ENCODE peak calls at places on chromosomes 12 and 14, in seven cellular contexts. One of them, this sample, is unnamed. For H3K27me3, the result is how much of the 10 kb centered on the place peaks cover.

GRCh38 chr14:64845878-64846277 is 33.8 kb downstream of the SPTB start:
- DNase-seq in psoas muscle: no peak
- DNase-seq in endothelial cell of umbilical vein: no peak
- DNase-seq in lung: no peak
- DNase-seq in stomach: no peak
- DNase-seq in uterus: no peak
- DNase-seq in SK-N-SH: peak
- DNase-seq in this sample: no peak

GRCh38 chr12:90065301-90065801 is 356.7 kb upstream of the ATP2B1 start:
- DNase-seq in psoas muscle: no peak
- DNase-seq in endothelial cell of umbilical vein: peak
- DNase-seq in lung: no peak
- DNase-seq in stomach: no peak
- DNase-seq in uterus: no peak
- DNase-seq in SK-N-SH: no peak
- DNase-seq in this sample: no peak

GRCh38 chr12:93126069-93126474 is 197.0 kb upstream of the EEA1 start:
- DNase-seq in psoas muscle: no peak
- DNase-seq in endothelial cell of umbilical vein: no peak
- DNase-seq in lung: no peak
- DNase-seq in stomach: no peak
- DNase-seq in uterus: no peak
- DNase-seq in SK-N-SH: no peak
- DNase-seq in this sample: no peak

GRCh38 chr12:131857908-131858850 is 30.0 kb downstream of the MMP17 start:
- DNase-seq in psoas muscle: no peak
- DNase-seq in endothelial cell of umbilical vein: no peak
- DNase-seq in lung: no peak
- DNase-seq in stomach: no peak
- DNase-seq in uterus: no peak
- DNase-seq in SK-N-SH: no peak
- DNase-seq in this sample: no peak

GRCh38 chr14:64698899-64699298 is 5.3 kb upstream of the PLEKHG3 start:
- DNase-seq in psoas muscle: no peak
- DNase-seq in endothelial cell of umbilical vein: no peak
- DNase-seq in lung: no peak
- DNase-seq in stomach: peak
- DNase-seq in uterus: no peak
- DNase-seq in SK-N-SH: no peak
- DNase-seq in this sample: peak

GRCh38 chr12:62448436-62448835 is 18.2 kb upstream of the MON2 start:
- DNase-seq in psoas muscle: no peak
- DNase-seq in endothelial cell of umbilical vein: no peak
- DNase-seq in lung: no peak
- DNase-seq in stomach: no peak
- DNase-seq in uterus: no peak
- DNase-seq in SK-N-SH: no peak
- DNase-seq in this sample: no peak

GRCh38 chr12:34347367-34347766 is 325.1 kb downstream of the ALG10 start:
- DNase-seq in psoas muscle: no peak
- DNase-seq in endothelial cell of umbilical vein: no peak
- DNase-seq in lung: no peak
- DNase-seq in stomach: no peak
- DNase-seq in uterus: no peak
- DNase-seq in SK-N-SH: peak
- DNase-seq in this sample: no peak

GRCh38 chr14:90272523-90272922 is 16.2 kb downstream of the PSMC1 start:
- DNase-seq in psoas muscle: no peak
- DNase-seq in endothelial cell of umbilical vein: peak
- DNase-seq in lung: no peak
- DNase-seq in stomach: no peak
- DNase-seq in uterus: peak
- DNase-seq in SK-N-SH: no peak
- DNase-seq in this sample: no peak

GRCh38 chr14:98953544-98954346 is 318.3 kb downstream of the BCL11B start:
- DNase-seq in psoas muscle: peak
- DNase-seq in endothelial cell of umbilical vein: no peak
- DNase-seq in lung: peak
- DNase-seq in stomach: peak
- DNase-seq in uterus: peak
- DNase-seq in SK-N-SH: no peak
- DNase-seq in this sample: no peak

GRCh38 chr12:6872073-6873048 is 742 bp downstream of the SPSB2 start:
- DNase-seq in psoas muscle: peak
- DNase-seq in endothelial cell of umbilical vein: peak
- DNase-seq in lung: peak
- DNase-seq in stomach: peak
- DNase-seq in uterus: peak
- DNase-seq in SK-N-SH: peak
- DNase-seq in this sample: peak

GRCh38 chr12:74689071-74689655 is 151.5 kb downstream of the ATXN7L3B start:
- DNase-seq in psoas muscle: no peak
- DNase-seq in endothelial cell of umbilical vein: peak
- DNase-seq in lung: no peak
- DNase-seq in stomach: no peak
- DNase-seq in uterus: no peak
- DNase-seq in SK-N-SH: peak
- DNase-seq in this sample: peak

GRCh38 chr12:59708059-59708458 is 112.2 kb downstream of the SLC16A7 start:
- DNase-seq in psoas muscle: no peak
- DNase-seq in endothelial cell of umbilical vein: no peak
- DNase-seq in lung: no peak
- DNase-seq in stomach: no peak
- DNase-seq in uterus: no peak
- DNase-seq in SK-N-SH: no peak
- DNase-seq in this sample: no peak

GRCh38 chr12:47813491-47814196 is 6.1 kb downstream of the HDAC7 start:
- DNase-seq in psoas muscle: no peak
- DNase-seq in endothelial cell of umbilical vein: peak
- DNase-seq in lung: no peak
- DNase-seq in stomach: no peak
- DNase-seq in uterus: no peak
- DNase-seq in SK-N-SH: no peak
- DNase-seq in this sample: no peak

GRCh38 chr14:100115726-100116125 is 43.7 kb downstream of the DEGS2 start:
- DNase-seq in psoas muscle: no peak
- DNase-seq in endothelial cell of umbilical vein: no peak
- DNase-seq in lung: no peak
- DNase-seq in stomach: no peak
- DNase-seq in uterus: no peak
- DNase-seq in SK-N-SH: no peak
- DNase-seq in this sample: no peak

GRCh38 chr14:90061849-90062794 is at the start of gene KCNK13:
- DNase-seq in psoas muscle: no peak
- DNase-seq in endothelial cell of umbilical vein: peak
- DNase-seq in lung: no peak
- DNase-seq in stomach: no peak
- DNase-seq in uterus: no peak
- DNase-seq in SK-N-SH: peak
- DNase-seq in this sample: peak

GRCh38 chr12:106152334-106152733 is 13.6 kb upstream of the NUAK1 start:
- DNase-seq in psoas muscle: no peak
- DNase-seq in endothelial cell of umbilical vein: no peak
- DNase-seq in lung: no peak
- DNase-seq in stomach: no peak
- DNase-seq in uterus: no peak
- DNase-seq in SK-N-SH: no peak
- DNase-seq in this sample: no peak

GRCh38 chr12:116370004-116370404 is 92.5 kb upstream of the MED13L start:
- DNase-seq in psoas muscle: no peak
- DNase-seq in endothelial cell of umbilical vein: no peak
- DNase-seq in lung: no peak
- DNase-seq in stomach: no peak
- DNase-seq in uterus: no peak
- DNase-seq in SK-N-SH: no peak
- DNase-seq in this sample: no peak

GRCh38 chr12:21940549-21940948 is 677 bp downstream of the ABCC9 start:
- DNase-seq in psoas muscle: no peak
- DNase-seq in endothelial cell of umbilical vein: peak
- DNase-seq in lung: no peak
- DNase-seq in stomach: no peak
- DNase-seq in uterus: no peak
- DNase-seq in SK-N-SH: no peak
- DNase-seq in this sample: no peak

GRCh38 chr14:79586401-79586800 is 624.9 kb downstream of the DIO2 start:
- DNase-seq in psoas muscle: no peak
- DNase-seq in endothelial cell of umbilical vein: no peak
- DNase-seq in lung: peak
- DNase-seq in stomach: no peak
- DNase-seq in uterus: no peak
- DNase-seq in SK-N-SH: no peak
- DNase-seq in this sample: no peak

GRCh38 chr12:65084579-65084978 is 36.5 kb downstream of the WIF1 start:
- DNase-seq in psoas muscle: no peak
- DNase-seq in endothelial cell of umbilical vein: no peak
- DNase-seq in lung: no peak
- DNase-seq in stomach: no peak
- DNase-seq in uterus: no peak
- DNase-seq in SK-N-SH: no peak
- DNase-seq in this sample: no peak
- H3K27me3 ChIP-seq in psoas muscle: under half
- H3K27me3 ChIP-seq in endothelial cell of umbilical vein: under half
- H3K27me3 ChIP-seq in lung: under half
- H3K27me3 ChIP-seq in stomach: under half
- H3K27me3 ChIP-seq in uterus: under half
- H3K27me3 ChIP-seq in SK-N-SH: under half
- H3K27me3 ChIP-seq in this sample: under half

GRCh38 chr12:109621271-109621671 is 47.7 kb downstream of the MVK start:
- DNase-seq in psoas muscle: no peak
- DNase-seq in endothelial cell of umbilical vein: no peak
- DNase-seq in lung: no peak
- DNase-seq in stomach: no peak
- DNase-seq in uterus: no peak
- DNase-seq in SK-N-SH: no peak
- DNase-seq in this sample: no peak

GRCh38 chr12:109617496-109617895 is 43.9 kb downstream of the MVK start:
- DNase-seq in psoas muscle: no peak
- DNase-seq in endothelial cell of umbilical vein: no peak
- DNase-seq in lung: no peak
- DNase-seq in stomach: no peak
- DNase-seq in uterus: no peak
- DNase-seq in SK-N-SH: no peak
- DNase-seq in this sample: no peak

GRCh38 chr12:109615556-109616229 is 42.1 kb downstream of the MVK start:
- DNase-seq in psoas muscle: no peak
- DNase-seq in endothelial cell of umbilical vein: no peak
- DNase-seq in lung: no peak
- DNase-seq in stomach: no peak
- DNase-seq in uterus: peak
- DNase-seq in SK-N-SH: no peak
- DNase-seq in this sample: no peak

GRCh38 chr12:109619002-109619604 is 45.5 kb downstream of the MVK start:
- DNase-seq in psoas muscle: no peak
- DNase-seq in endothelial cell of umbilical vein: no peak
- DNase-seq in lung: no peak
- DNase-seq in stomach: no peak
- DNase-seq in uterus: no peak
- DNase-seq in SK-N-SH: no peak
- DNase-seq in this sample: no peak

DNA sequence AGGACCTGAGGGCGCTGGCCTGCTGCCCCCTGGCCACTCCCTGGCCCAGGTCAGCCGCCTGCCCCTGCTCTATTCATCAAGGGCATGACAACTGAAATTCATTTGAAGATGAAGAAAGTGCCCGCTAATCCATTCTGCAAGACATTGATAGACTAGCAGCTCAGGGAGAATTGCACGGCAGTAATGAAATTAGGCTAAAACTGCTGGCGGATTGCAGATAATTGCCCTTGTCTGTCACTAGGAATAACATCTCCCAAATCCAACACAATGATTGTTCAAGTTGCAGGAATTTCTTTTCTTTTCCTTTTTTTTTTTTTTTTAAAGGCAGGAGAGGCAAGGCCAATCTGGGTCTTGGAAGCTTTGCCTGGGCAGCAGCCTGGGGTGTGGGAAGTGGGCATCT is 44.5 kb downstream of the MVK start:
- DNase-seq in psoas muscle: no peak
- DNase-seq in endothelial cell of umbilical vein: no peak
- DNase-seq in lung: no peak
- DNase-seq in stomach: no peak
- DNase-seq in uterus: no peak
- DNase-seq in SK-N-SH: no peak
- DNase-seq in this sample: no peak
- H3K4me3 ChIP-seq in psoas muscle: no peak
- H3K4me3 ChIP-seq in endothelial cell of umbilical vein: no peak
- H3K4me3 ChIP-seq in lung: no peak
- H3K4me3 ChIP-seq in stomach: no peak
- H3K4me3 ChIP-seq in uterus: no peak
- H3K4me3 ChIP-seq in SK-N-SH: no peak
- H3K4me3 ChIP-seq in this sample: no peak

GRCh38 chr12:69514845-69515244 is 44.7 kb downstream of the FRS2 start:
- DNase-seq in psoas muscle: no peak
- DNase-seq in endothelial cell of umbilical vein: no peak
- DNase-seq in lung: no peak
- DNase-seq in stomach: no peak
- DNase-seq in uterus: no peak
- DNase-seq in SK-N-SH: no peak
- DNase-seq in this sample: no peak

GRCh38 chr12:69514111-69514510 is 43.9 kb downstream of the FRS2 start:
- DNase-seq in psoas muscle: no peak
- DNase-seq in endothelial cell of umbilical vein: no peak
- DNase-seq in lung: no peak
- DNase-seq in stomach: no peak
- DNase-seq in uterus: no peak
- DNase-seq in SK-N-SH: no peak
- DNase-seq in this sample: no peak

GRCh38 chr12:69511870-69512269 is 41.7 kb downstream of the FRS2 start:
- DNase-seq in psoas muscle: no peak
- DNase-seq in endothelial cell of umbilical vein: no peak
- DNase-seq in lung: no peak
- DNase-seq in stomach: no peak
- DNase-seq in uterus: no peak
- DNase-seq in SK-N-SH: no peak
- DNase-seq in this sample: no peak

GRCh38 chr12:69512820-69513219 is 42.6 kb downstream of the FRS2 start:
- DNase-seq in psoas muscle: no peak
- DNase-seq in endothelial cell of umbilical vein: no peak
- DNase-seq in lung: no peak
- DNase-seq in stomach: no peak
- DNase-seq in uterus: no peak
- DNase-seq in SK-N-SH: no peak
- DNase-seq in this sample: no peak

DNA sequence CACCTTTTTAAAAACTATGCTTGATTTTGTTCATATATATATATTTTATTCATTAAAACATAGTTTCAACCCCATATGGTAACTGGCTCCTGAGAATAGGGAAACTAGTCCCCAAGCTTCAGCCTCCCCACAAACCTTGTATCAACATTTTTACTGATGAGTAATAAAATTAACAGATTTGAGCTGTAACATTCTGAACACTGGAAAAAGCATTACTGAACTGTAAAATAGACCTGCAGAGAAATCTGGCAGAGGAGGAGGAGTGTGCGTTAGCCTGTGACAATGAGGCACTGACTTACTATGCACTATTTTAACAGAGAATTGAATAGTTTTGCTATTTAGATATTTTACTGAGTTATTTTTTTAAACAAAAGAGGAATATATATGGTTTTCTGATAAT is 43.1 kb downstream of the FRS2 start:
- DNase-seq in psoas muscle: no peak
- DNase-seq in endothelial cell of umbilical vein: no peak
- DNase-seq in lung: no peak
- DNase-seq in stomach: no peak
- DNase-seq in uterus: no peak
- DNase-seq in SK-N-SH: no peak
- DNase-seq in this sample: no peak
- H3K27ac ChIP-seq in psoas muscle: no peak
- H3K27ac ChIP-seq in endothelial cell of umbilical vein: no peak
- H3K27ac ChIP-seq in lung: no peak
- H3K27ac ChIP-seq in stomach: no peak
- H3K27ac ChIP-seq in uterus: peak
- H3K27ac ChIP-seq in SK-N-SH: no peak
- H3K27ac ChIP-seq in this sample: no peak

GRCh38 chr14:69483765-69484443 is 624 bp upstream of the PLEKHD1 start:
- DNase-seq in psoas muscle: peak
- DNase-seq in endothelial cell of umbilical vein: no peak
- DNase-seq in lung: no peak
- DNase-seq in stomach: no peak
- DNase-seq in uterus: no peak
- DNase-seq in SK-N-SH: peak
- DNase-seq in this sample: no peak
- H3K27me3 ChIP-seq in psoas muscle: under half
- H3K27me3 ChIP-seq in endothelial cell of umbilical vein: under half
- H3K27me3 ChIP-seq in lung: under half
- H3K27me3 ChIP-seq in stomach: under half
- H3K27me3 ChIP-seq in uterus: under half
- H3K27me3 ChIP-seq in SK-N-SH: under half
- H3K27me3 ChIP-seq in this sample: under half